ENCODE peak calls at places on chromosomes 16 and 17, in four cellular contexts. E, P, K and D are unnamed samples.

GRCh38 chr17:38879878-38880727 is 10.2 kb downstream of the LASP1 start:
- DNase-seq in E (peak), P (no peak), K (no peak), D (peak)

GRCh38 chr17:55577011-55577586 is 65.8 kb upstream of the SMIM36 start:
- DNase-seq in E (no peak), P (no peak), K (peak), D (no peak)

GRCh38 chr17:80529104-80529903 is 15.3 kb upstream of the RPTOR start:
- DNase-seq in E (no peak), P (no peak), K (no peak), D (no peak)

GRCh38 chr17:77146882-77147281 is 6.1 kb downstream of the SEC14L1 start:
- DNase-seq in E (peak), P (no peak), K (no peak), D (no peak)

GRCh38 chr16:66367968-66368891 is 1.7 kb downstream of the CDH5 start:
- DNase-seq in E (no peak), P (no peak), K (no peak), D (no peak)

GRCh38 chr16:10078541-10078949 is 103.7 kb downstream of the GRIN2A start:
- DNase-seq in E (peak), P (peak), K (no peak), D (no peak)

GRCh38 chr17:78387982-78388941 is 9.8 kb downstream of the PGS1 start:
- DNase-seq in E (no peak), P (no peak), K (no peak), D (no peak)

GRCh38 chr17:31417051-31417792 is 25.7 kb downstream of the RAB11FIP4 start:
- DNase-seq in E (no peak), P (no peak), K (no peak), D (no peak)

GRCh38 chr17:41775394-41776226 is 10.9 kb downstream of the JUP start:
- DNase-seq in E (peak), P (no peak), K (no peak), D (peak)

GRCh38 chr16:58495861-58496331 is 4.0 kb upstream of the NDRG4 start:
- DNase-seq in E (no peak), P (no peak), K (no peak), D (no peak)

GRCh38 chr17:74807925-74808324 is 31.8 kb upstream of the NAT9 start:
- DNase-seq in E (no peak), P (no peak), K (no peak), D (no peak)

GRCh38 chr16:17083628-17084027 is 387.1 kb downstream of the XYLT1 start:
- DNase-seq in E (peak), P (no peak), K (no peak), D (no peak)

GRCh38 chr16:375212-375611 is 4.9 kb upstream of the MRPL28 start:
- DNase-seq in E (no peak), P (no peak), K (no peak), D (no peak)

GRCh38 chr17:57603541-57603940 is 141.6 kb downstream of the CCDC182 start:
- DNase-seq in E (no peak), P (no peak), K (no peak), D (no peak)

GRCh38 chr16:14640538-14640937 is 7.8 kb downstream of the BFAR start:
- DNase-seq in E (no peak), P (no peak), K (no peak), D (no peak)

GRCh38 chr16:8026450-8026849 is 563.9 kb downstream of the TMEM114 start:
- DNase-seq in E (no peak), P (no peak), K (peak), D (no peak)

GRCh38 chr16:23862556-23862955 is 26.8 kb downstream of the PRKCB start:
- DNase-seq in E (no peak), P (no peak), K (no peak), D (no peak)

GRCh38 chr17:41962768-41963434 is 3.7 kb upstream of the CNP start:
- DNase-seq in E (peak), P (peak), K (peak), D (peak)

GRCh38 chr17:11486726-11487310 is 111.5 kb upstream of the DNAH9 start:
- DNase-seq in E (no peak), P (no peak), K (no peak), D (no peak)

GRCh38 chr17:69477900-69478266 is 63.4 kb downstream of the MAP2K6 start:
- DNase-seq in E (no peak), P (no peak), K (no peak), D (no peak)

GRCh38 chr17:74618446-74618845 is 5.1 kb downstream of the CD300E start:
- DNase-seq in E (no peak), P (no peak), K (no peak), D (no peak)

GRCh38 chr17:65173284-65173793 is 36.2 kb downstream of the RGS9 start:
- DNase-seq in E (no peak), P (no peak), K (peak), D (peak)

GRCh38 chr16:20942271-20942670 is 41.7 kb downstream of the LYRM1 start:
- DNase-seq in E (no peak), P (no peak), K (no peak), D (no peak)

GRCh38 chr17:54967621-54968258 is 714 bp downstream of the COX11 start:
- DNase-seq in E (no peak), P (peak), K (peak), D (peak)

GRCh38 chr17:75703591-75703990 is 17.7 kb upstream of the ITGB4 start:
- DNase-seq in E (no peak), P (no peak), K (no peak), D (no peak)

GRCh38 chr17:38352245-38353083 is 820 bp downstream of the SOCS7 start:
- DNase-seq in E (peak), P (no peak), K (peak), D (no peak)

GRCh38 chr17:45050680-45051059 is 762 bp downstream of the DCAKD start:
- DNase-seq in E (no peak), P (peak), K (peak), D (peak)

GRCh38 chr16:14628806-14629611 is 1.1 kb downstream of the PARN start:
- DNase-seq in E (no peak), P (no peak), K (peak), D (no peak)

GRCh38 chr16:69328854-69329316 is 1.5 kb downstream of the PDF start:
- DNase-seq in E (no peak), P (no peak), K (no peak), D (no peak)

GRCh38 chr17:16428098-16428882 is 12.9 kb downstream of the TRPV2 start:
- DNase-seq in E (peak), P (peak), K (peak), D (peak)

GRCh38 chr17:79232957-79233356 is 158.3 kb downstream of the ENGASE start:
- DNase-seq in E (no peak), P (no peak), K (no peak), D (no peak)

GRCh38 chr16:12798846-12799245 is 4.8 kb downstream of the CPPED1 start:
- DNase-seq in E (no peak), P (no peak), K (no peak), D (no peak)

GRCh38 chr17:28585891-28586290 is 9.2 kb upstream of the ALDOC start:
- DNase-seq in E (no peak), P (no peak), K (no peak), D (no peak)

GRCh38 chr17:56350592-56350991 is 197.3 kb downstream of the ANKFN1 start:
- DNase-seq in E (no peak), P (no peak), K (no peak), D (no peak)

GRCh38 chr17:59941131-59941530 is 23.4 kb downstream of the RNFT1 start:
- DNase-seq in E (no peak), P (no peak), K (no peak), D (no peak)

GRCh38 chr16:24986512-24987303 is 28.5 kb downstream of the ARHGAP17 start:
- DNase-seq in E (no peak), P (peak), K (peak), D (peak)

GRCh38 chr16:89564476-89565255 is 4.2 kb downstream of the RPL13 start:
- DNase-seq in E (peak), P (peak), K (peak), D (no peak)

GRCh38 chr16:22098538-22099255 is 6.4 kb downstream of the VWA3A start:
- DNase-seq in E (no peak), P (peak), K (peak), D (peak)

GRCh38 chr16:66372078-66372897 is 5.8 kb downstream of the CDH5 start:
- DNase-seq in E (no peak), P (no peak), K (no peak), D (no peak)

DNA sequence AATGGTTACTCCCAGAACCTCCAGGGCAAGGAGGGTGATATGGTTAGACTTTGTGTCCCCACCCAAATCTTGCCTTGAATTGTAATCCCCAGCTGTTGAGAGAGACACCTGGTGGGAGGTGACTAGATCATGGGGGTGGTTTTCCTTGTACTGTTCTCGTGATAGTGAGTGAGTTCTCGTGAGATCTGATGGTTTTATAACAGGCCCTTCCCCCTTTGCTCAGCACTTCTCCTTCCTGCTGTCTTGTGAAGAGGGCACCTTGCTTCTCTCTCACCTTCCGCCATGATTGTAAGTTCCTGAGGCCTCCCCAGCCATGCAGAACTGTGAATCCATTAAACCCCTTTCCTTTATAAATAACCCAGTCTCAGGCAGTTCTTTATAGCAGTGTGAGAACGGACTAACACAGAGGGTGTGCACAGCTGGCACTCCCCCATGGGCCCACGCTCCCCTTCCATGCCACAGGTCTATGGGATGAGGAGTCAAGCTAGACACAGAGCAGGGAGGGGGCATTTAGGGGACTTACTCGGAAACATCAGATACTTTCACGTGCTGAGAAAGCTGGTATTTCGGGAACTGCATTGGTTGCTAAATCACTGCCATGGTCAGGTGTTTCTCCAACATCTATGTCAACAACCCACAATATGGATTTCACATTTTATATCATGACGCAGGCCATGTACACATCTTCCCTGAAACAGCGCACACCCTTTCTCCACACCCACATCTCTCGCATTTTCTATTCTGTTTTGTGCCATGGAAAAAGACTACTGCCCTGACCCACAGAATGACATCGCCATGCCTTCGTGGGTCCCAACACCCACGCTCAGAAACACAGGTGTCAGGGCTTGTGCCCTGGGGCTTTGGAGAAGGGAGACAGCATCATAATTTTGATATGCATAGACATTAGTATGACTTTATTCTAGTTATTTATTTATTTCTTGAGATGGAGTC is 199.1 kb upstream of the GSE1 start:
- DNase-seq in E (no peak), P (no peak), K (no peak), D (no peak)
- TF ChIP-seq JUN in E (no peak), P (no peak), K (no peak), D (no peak)

DNA sequence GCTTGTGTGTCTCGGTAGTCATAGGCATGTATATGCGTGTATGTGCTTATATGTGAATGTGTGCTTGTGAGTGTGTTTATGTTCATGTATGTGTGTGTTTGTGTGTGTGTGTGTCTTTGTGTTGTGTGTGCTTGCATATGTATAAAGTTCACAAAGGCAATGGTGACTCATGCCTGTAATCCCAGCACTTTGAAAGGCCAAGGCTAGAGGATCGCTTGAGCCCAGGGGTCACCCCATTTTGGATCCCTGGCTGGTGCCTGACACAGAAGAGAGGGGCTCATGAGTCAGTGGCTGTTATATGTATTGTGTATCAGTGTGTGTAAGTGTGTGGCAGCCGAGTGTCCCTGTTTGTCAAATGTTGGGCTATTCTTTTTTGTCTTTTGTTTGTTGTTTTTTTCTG is 69.3 kb downstream of the ABCC1 start:
- DNase-seq in E (no peak), P (peak), K (no peak), D (no peak)
- TF ChIP-seq ESRRA in E (no peak), P (no peak), K (no peak), D (no peak)

GRCh38 chr17:44043326-44043725 is 23.1 kb downstream of the LSM12 start:
- DNase-seq in E (no peak), P (no peak), K (no peak), D (no peak)
- TF ChIP-seq JUN in E (no peak), P (no peak), K (no peak), D (no peak)

GRCh38 chr16:72109966-72110530 is 16.4 kb downstream of the DHX38 start:
- DNase-seq in E (no peak), P (no peak), K (no peak), D (no peak)
- TF ChIP-seq ESRRA in E (no peak), P (no peak), K (no peak), D (no peak)

DNA sequence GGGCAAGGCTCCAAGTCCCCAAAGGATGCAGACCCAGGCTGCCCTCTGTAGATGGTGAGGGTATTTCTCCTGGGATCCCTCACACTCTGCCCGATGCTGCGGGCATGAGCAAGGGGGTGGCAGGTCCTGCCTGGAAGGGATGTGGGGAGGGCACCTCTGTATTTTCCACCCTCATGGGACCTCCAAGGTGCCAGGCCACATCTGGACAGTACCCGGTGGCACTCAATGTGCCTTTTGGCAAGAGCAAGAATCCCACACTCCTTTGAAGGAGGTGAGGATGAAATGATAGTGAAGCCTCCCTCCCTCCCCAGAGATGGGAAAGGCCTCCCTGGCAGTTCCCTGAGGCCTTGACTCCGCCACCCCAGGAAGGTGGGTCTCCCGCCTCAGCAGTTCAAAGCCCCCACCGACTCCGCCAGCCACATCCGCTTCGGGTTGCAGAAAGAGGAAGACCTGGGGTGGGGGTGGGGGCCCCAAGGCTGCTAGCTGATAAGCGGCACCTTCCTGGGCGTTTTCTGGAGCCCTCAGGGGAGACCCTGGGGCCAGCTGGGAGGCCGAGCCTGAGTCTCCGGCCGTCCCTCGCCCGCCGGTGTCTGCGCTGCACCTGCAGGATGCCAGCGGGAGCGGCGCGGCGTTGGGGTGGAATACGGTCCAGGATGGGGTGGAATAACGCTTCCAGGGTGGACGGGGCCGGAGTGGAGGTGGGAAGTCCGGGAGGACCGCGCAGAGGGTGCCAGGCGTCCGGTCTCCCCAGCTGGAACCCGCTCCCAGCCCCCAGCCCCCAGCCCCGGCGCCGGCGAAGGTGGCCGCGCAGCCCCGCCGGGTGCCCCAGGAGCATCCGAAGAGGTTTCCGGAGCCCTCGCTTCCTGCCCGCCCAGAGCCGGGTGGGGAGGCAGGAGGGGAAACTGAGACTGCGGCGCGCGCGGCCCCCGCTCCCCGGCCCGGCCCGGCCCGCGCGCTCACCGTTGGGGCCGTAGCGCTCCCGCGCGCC is 729 bp downstream of the ATP2A3 start:
- DNase-seq in E (peak), P (no peak), K (peak), D (no peak)
- TF ChIP-seq JUN in E (no peak), P (no peak), K (no peak), D (no peak)

DNA sequence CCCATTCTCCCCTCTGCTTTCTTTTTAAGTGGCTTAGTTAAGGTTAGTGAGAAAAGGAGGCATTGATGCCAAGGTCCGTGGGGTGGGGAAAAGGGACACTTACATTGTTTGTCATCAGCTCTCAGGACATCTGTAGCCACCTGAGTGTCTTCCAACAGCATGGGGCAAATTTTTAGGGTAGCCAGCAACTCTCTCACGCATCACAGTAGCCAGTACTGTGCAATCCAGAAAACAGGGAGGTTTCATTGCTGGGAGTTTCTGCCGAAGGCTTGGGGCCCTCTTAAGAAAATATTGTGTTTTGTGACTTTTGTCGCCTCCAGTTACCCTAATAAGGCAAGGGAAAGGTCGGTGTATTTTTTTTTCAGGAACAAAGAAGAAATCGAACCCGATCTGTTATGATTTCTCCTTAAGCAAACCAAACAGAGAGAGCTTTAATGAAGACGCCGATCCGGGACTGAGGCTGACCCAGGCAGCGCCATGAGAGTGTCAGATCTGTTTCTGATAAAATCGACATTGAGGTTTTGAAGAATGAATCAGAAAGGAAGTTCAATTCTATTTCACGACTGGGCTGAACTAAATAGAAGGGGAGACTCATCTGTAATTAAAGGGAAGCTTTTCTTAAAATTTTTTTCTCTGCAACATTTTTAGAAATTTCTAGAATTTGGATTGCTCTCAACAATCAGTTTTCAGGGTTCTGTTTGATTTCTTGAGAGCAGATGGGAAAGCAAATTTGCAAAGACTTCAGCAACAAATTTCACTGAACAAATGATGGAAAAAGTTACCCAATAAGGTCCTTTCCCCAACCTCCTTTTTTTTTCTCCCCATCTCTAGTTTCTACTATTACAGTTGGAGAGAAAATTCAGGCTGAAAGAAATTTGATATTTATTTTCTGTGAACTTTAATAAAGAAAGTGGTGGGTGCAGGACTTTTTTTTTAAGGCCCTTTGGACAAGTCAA is 144.7 kb upstream of the IRX3 start:
- DNase-seq in E (no peak), P (no peak), K (no peak), D (no peak)
- TF ChIP-seq ESRRA in E (no peak), P (no peak), K (no peak), D (no peak)

DNA sequence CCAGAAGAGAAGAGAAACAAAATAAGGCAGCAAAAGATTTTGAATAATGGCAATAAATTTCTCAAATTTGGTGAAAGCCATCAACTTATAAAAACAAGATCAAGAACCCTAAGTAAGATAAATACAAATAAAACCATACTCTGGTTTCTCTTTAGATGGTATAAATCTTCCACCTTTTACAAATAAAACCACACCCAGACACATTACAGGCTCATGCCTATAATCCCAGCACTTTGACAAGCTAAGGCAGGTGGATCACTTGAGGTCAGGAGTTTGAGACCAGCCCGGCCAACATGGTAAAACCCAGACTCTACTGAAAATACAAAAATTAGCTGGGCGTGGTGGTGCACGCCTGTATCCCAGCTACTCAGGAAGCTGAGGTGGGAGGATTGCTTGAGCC is 43.8 kb downstream of the TTLL6 start:
- DNase-seq in E (no peak), P (no peak), K (no peak), D (no peak)
- TF ChIP-seq JUN in E (no peak), P (no peak), K (no peak), D (no peak)